ENCODE peak calls at places on chromosomes 4 and X, in four cellular contexts. V, Y, I and B are unnamed samples.

GRCh38 chrX:47221756-47222155 is 3.3 kb downstream of the CDK16 start:
- DNase-seq in V (no peak), Y (no peak), I (no peak), B (no peak)

GRCh38 chr4:103673983-103674382 is 45.8 kb downstream of the TACR3 start:
- DNase-seq in V (no peak), Y (no peak), I (no peak), B (no peak)

GRCh38 chr4:678765-679481 is 4.6 kb downstream of the MYL5 start:
- DNase-seq in V (no peak), Y (no peak), I (no peak), B (no peak)

GRCh38 chrX:41459714-41460113 is 12.6 kb downstream of the NYX start:
- DNase-seq in V (no peak), Y (no peak), I (no peak), B (no peak)

GRCh38 chrX:140572724-140573123 is 67.9 kb upstream of the SOX3 start:
- DNase-seq in V (peak), Y (no peak), I (peak), B (peak)

GRCh38 chr4:183139058-183139740 is 40.1 kb downstream of the WWC2 start:
- DNase-seq in V (no peak), Y (no peak), I (no peak), B (no peak)

GRCh38 chr4:86999244-86999643 is 64.4 kb downstream of the AFF1 start:
- DNase-seq in V (no peak), Y (no peak), I (no peak), B (no peak)

GRCh38 chr4:176052744-176053143 is 12.9 kb upstream of the WDR17 start:
- DNase-seq in V (no peak), Y (no peak), I (no peak), B (no peak)

GRCh38 chrX:1452497-1453389 is at the start of gene ASMTL:
- DNase-seq in V (peak), Y (peak), I (peak), B (peak)

GRCh38 chrX:23434356-23434884 is 99.8 kb downstream of the PTCHD1 start:
- DNase-seq in V (peak), Y (peak), I (peak), B (peak)

GRCh38 chrX:135484636-135485289 is 35.7 kb upstream of the INTS6L start:
- DNase-seq in V (peak), Y (no peak), I (no peak), B (peak)

GRCh38 chrX:120308959-120309872 is 2.0 kb downstream of the TMEM255A start:
- DNase-seq in V (peak), Y (peak), I (peak), B (peak)

GRCh38 chr4:57652765-57653164 is 542.6 kb upstream of the IGFBP7 start:
- DNase-seq in V (no peak), Y (no peak), I (no peak), B (no peak)

GRCh38 chr4:138216272-138216867 is 25.8 kb downstream of the SLC7A11 start:
- DNase-seq in V (no peak), Y (no peak), I (no peak), B (no peak)

GRCh38 chr4:39134674-39135073 is 47.7 kb upstream of the WDR19 start:
- DNase-seq in V (no peak), Y (no peak), I (no peak), B (peak)

GRCh38 chr4:7699040-7699439 is 240.6 kb downstream of the AFAP1 start:
- DNase-seq in V (no peak), Y (no peak), I (no peak), B (no peak)

GRCh38 chr4:138235419-138235952 is 6.7 kb downstream of the SLC7A11 start:
- DNase-seq in V (no peak), Y (no peak), I (no peak), B (peak)

GRCh38 chrX:110317079-110317819 is 636 bp downstream of the AMMECR1 start:
- DNase-seq in V (peak), Y (peak), I (peak), B (peak)

GRCh38 chr4:86741841-86742240 is 107.3 kb downstream of the SLC10A6 start:
- DNase-seq in V (no peak), Y (no peak), I (no peak), B (no peak)

GRCh38 chr4:101356928-101357327 is 9.6 kb upstream of the PPP3CA start:
- DNase-seq in V (no peak), Y (no peak), I (peak), B (peak)

GRCh38 chr4:73897380-73898136 is 28.4 kb downstream of the CXCL1 start:
- DNase-seq in V (no peak), Y (no peak), I (no peak), B (no peak)
- H3K27ac ChIP-seq in V (no peak), Y (no peak), I (no peak), B (no peak)

DNA sequence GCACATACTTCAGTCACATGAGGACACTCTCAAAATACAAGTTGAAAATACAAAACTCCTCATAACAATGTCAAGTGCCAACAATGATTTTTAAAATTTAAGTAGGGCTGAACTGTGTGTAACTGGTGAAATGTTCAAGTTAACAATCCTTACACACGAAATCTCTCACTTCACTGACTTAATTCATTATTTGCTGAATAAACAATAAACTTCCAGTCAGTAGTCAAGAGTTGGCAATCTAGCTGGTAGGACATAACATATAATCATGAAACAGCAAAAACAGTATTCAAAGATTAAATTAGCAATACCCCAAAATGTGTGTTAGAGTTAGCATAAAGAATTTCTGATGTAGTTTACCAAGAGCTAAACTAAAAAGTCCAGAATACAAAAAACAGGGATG is 1.9 kb upstream of the RAB33B start:
- DNase-seq in V (no peak), Y (no peak), I (no peak), B (no peak)
- H3K4me3 ChIP-seq in V (no peak), Y (no peak), I (no peak), B (no peak)

GRCh38 chr4:78032929-78033328 is 24.2 kb upstream of the FRAS1 start:
- DNase-seq in V (no peak), Y (no peak), I (no peak), B (no peak)
- H3K27ac ChIP-seq in V (no peak), Y (no peak), I (no peak), B (no peak)

GRCh38 chr4:48481581-48481980 is 1.6 kb upstream of the SLC10A4 start:
- DNase-seq in V (no peak), Y (no peak), I (no peak), B (no peak)

GRCh38 chr4:48484494-48485168 is 1.5 kb downstream of the SLC10A4 start:
- DNase-seq in V (no peak), Y (no peak), I (no peak), B (no peak)

GRCh38 chr4:48478273-48478672 is 4.9 kb upstream of the SLC10A4 start:
- DNase-seq in V (no peak), Y (no peak), I (no peak), B (no peak)

GRCh38 chr4:48483006-48483776 is at the start of gene SLC10A4:
- DNase-seq in V (no peak), Y (no peak), I (no peak), B (no peak)

GRCh38 chr4:48483777-48484493 is 792 bp downstream of the SLC10A4 start:
- DNase-seq in V (no peak), Y (no peak), I (no peak), B (no peak)
- H3K4me3 ChIP-seq in V (no peak), Y (peak), I (peak), B (no peak)